ENCODE peak calls at places on chromosomes 3 and 15, in eight cellular contexts. Y is mesendoderm, M is GM23338, K is K562, N is fibroblast of lung, B is hepatocyte, Q is HCT116, F is neural progenitor cell. T is an unnamed sample.

GRCh38 chr3:187012609-187013051 is 82.3 kb downstream of the ST6GAL1 start:
- DNase-seq in F (no peak), N (peak; percentile 9), Y (no peak), K (no peak), B (no peak), M (no peak), Q (no peak), T (no peak)

GRCh38 chr3:135929670-135930069 is 35.9 kb upstream of the PPP2R3A start:
- DNase-seq in M (no peak), N (peak; percentile 47), K (no peak), F (no peak), Q (no peak), B (peak; percentile 38), Y (no peak), T (peak; percentile 18)

GRCh38 chr3:31114929-31115283 is 220.4 kb upstream of the GADL1 start:
- DNase-seq in Y (no peak), F (no peak), Q (no peak), M (no peak), N (peak; percentile 24), B (no peak), K (no peak), T (no peak)

GRCh38 chr3:191775451-191776233 is 314.7 kb downstream of the PYDC2 start:
- DNase-seq in M (no peak), K (no peak), N (peak; percentile 82), B (no peak), Y (peak; percentile 62), Q (peak; percentile 21), F (no peak), T (no peak)

GRCh38 chr3:53941945-53942344 is 50.3 kb upstream of the SELENOK start:
- DNase-seq in Y (peak; percentile 19), B (no peak), M (peak; percentile 40), Q (no peak), F (peak; percentile 9), N (peak; percentile 8), K (no peak), T (no peak)

GRCh38 chr3:119796785-119797184 is 14.9 kb downstream of the NR1I2 start:
- DNase-seq in M (no peak), Y (no peak), B (no peak), F (no peak), K (no peak), Q (no peak), N (no peak), T (no peak)

GRCh38 chr15:45314960-45315359 is 62.9 kb downstream of the SLC28A2 start:
- DNase-seq in B (peak; percentile 55), M (peak; percentile 78), Y (peak; percentile 80), K (no peak), Q (no peak), F (peak; percentile 58), N (peak; percentile 5), T (no peak)

GRCh38 chr3:149589332-149589731 is 68.5 kb downstream of the WWTR1 start:
- DNase-seq in B (no peak), M (no peak), N (peak; percentile 84), F (no peak), Y (no peak), Q (no peak), K (no peak), T (no peak)

GRCh38 chr3:170815340-170815739 is 54.7 kb downstream of the RPL22L1 start:
- DNase-seq in B (peak; percentile 59), M (peak; percentile 86), F (peak; percentile 55), Q (peak; percentile 29), K (peak; percentile 21), Y (peak; percentile 89), N (no peak), T (no peak)

GRCh38 chr15:89112341-89112971 is 24.2 kb downstream of the ABHD2 start:
- DNase-seq in M (no peak), F (no peak), Q (peak; percentile 72), B (peak; percentile 71), Y (no peak), K (no peak), N (peak; percentile 83), T (no peak)

GRCh38 chr15:40680151-40680550 is 14.8 kb upstream of the RAD51 start:
- DNase-seq in B (no peak), K (no peak), N (no peak), F (no peak), Y (no peak), M (no peak), Q (no peak), T (peak; percentile 17)

GRCh38 chr3:161851941-161852566 is 355.4 kb downstream of the OTOL1 start:
- DNase-seq in M (peak; percentile 72), N (peak; percentile 30), Y (peak; percentile 65), F (peak; percentile 33), K (peak; percentile 25), Q (peak; percentile 46), B (peak; percentile 49), T (no peak)

DNA sequence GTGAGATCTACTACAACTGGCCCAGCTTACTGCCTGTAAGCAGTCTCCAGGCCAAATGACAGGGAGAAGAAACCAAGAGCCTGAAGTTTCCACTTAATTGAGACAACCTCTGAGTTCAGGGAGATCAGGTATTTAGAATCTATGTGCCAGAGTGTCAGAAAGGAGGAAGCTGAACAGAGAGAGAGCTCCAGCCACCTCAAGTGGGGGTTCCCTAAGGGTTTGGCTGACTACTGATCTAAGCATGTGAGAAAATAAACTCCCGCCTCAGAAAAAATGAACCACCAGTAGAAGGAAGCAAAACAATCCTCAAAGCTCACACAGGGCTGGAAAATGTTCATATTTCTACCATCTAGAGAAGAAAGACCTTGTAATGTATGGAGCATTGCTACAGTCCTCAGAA is 25.0 kb downstream of the ADAM10 start:
- DNase-seq in B (peak; percentile 18), F (no peak), Y (no peak), K (no peak), M (no peak), N (peak; percentile 68), Q (no peak), T (no peak)
- H3K4me2 ChIP-seq in B (no peak overlapping the region), F (no peak overlapping the region), Y (no peak overlapping the region), K (no peak overlapping the region), M (no peak overlapping the region), N (no peak overlapping the region), Q (no peak overlapping the region), T (peak overlapping the region; percentile 33)

GRCh38 chr3:127794972-127795371 is 27.3 kb downstream of the MGLL start:
- DNase-seq in M (no peak), F (no peak), B (no peak), N (no peak), Q (no peak), K (no peak), Y (no peak), T (no peak)

GRCh38 chr3:127794402-127794801 is 27.9 kb downstream of the MGLL start:
- DNase-seq in F (no peak), K (no peak), Y (no peak), B (no peak), N (no peak), Q (no peak), M (no peak), T (no peak)

GRCh38 chr3:127798716-127799115 is 23.6 kb downstream of the MGLL start:
- DNase-seq in M (no peak), F (no peak), K (no peak), Y (no peak), N (no peak), Q (no peak), B (no peak), T (no peak)

GRCh38 chr3:127796751-127797150 is 25.6 kb downstream of the MGLL start:
- DNase-seq in K (no peak), M (no peak), Q (no peak), F (no peak), N (no peak), B (no peak), Y (no peak), T (no peak)

GRCh38 chr3:127796045-127796720 is 26.1 kb downstream of the MGLL start:
- DNase-seq in M (no peak), Y (no peak), Q (no peak), K (no peak), B (no peak), N (no peak), F (no peak), T (no peak)
- H3K27ac ChIP-seq in M (no peak overlapping the region), Y (no peak overlapping the region), Q (no peak overlapping the region), K (no peak overlapping the region), B (no peak overlapping the region), N (no peak overlapping the region), F (no peak overlapping the region), T (no peak overlapping the region)

GRCh38 chr3:190101320-190102117 is 19.2 kb downstream of the P3H2 start:
- DNase-seq in Y (no peak), N (peak; percentile 89), M (peak; percentile 45), F (peak; percentile 27), Q (no peak), K (no peak), B (no peak), T (peak; percentile 79)
- H3K4me2 ChIP-seq in Y (no peak overlapping the region), N (peak overlapping the region; percentile 89), M (peak overlapping the region; percentile 20), F (peak overlapping the region; percentile 70), Q (no peak overlapping the region), K (no peak overlapping the region), B (peak overlapping the region; percentile 37), T (peak overlapping the region; percentile 83)

DNA sequence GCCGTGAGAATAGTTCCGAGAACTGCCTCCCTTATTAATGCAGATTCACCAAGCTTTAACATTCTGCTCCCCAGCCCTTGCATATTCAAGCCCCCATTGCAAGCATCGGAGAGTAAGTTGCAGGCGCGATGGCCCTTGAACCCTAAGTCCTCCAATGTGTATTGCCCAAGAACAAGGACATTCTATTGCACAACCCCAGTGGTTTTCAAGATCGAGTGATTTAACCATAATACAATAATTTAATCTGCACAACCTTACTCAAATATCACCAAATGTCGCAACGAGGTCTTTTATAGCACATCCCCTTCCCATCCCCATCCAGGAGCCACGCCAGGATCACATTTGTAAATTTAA is 21.7 kb upstream of the PLXND1 start:
- DNase-seq in Y (no peak), K (no peak), M (no peak), B (no peak), N (no peak), Q (no peak), F (no peak), T (no peak)
- H3K27ac ChIP-seq in Y (no peak overlapping the region), K (no peak overlapping the region), M (no peak overlapping the region), B (peak overlapping the region; percentile 97), N (peak overlapping the region; percentile 97), Q (peak overlapping the region; percentile 97), F (no peak overlapping the region), T (peak overlapping the region; percentile 93)

DNA sequence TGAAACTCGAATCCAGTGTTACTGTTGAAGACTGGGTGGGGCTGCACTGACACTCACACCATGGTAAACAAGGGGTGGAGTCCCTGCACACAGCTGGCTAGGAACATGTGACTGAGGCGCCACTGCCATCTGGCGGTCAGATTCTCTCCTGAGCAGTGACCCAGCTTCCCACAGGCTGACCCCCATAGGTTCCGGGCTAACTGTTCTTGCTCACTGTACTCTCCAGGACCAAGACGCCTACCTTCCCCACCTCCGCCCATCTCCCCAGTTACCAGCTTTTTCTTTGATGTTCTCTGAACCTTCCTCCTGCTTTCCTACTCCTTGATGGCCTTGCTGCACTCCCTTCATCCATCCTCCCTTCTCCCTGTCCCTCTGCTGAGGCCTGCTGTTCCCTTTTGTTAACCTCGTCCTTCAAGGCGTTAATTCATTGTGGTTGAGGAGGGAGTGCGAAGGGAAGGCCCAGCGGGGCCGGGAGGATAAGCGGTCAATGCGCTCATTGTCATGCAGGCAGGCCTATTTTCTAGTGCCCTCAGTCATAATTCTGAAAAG is 115.2 kb downstream of the ATP8B4 start:
- DNase-seq in Y (peak; percentile 95), M (peak; percentile 95), N (peak; percentile 74), Q (peak; percentile 80), F (peak; percentile 94), B (peak; percentile 93), K (peak; percentile 78), T (peak; percentile 52)
- H3K4me2 ChIP-seq in Y (peak overlapping the region; percentile 1), M (peak overlapping the region; percentile 59), N (peak overlapping the region; percentile 15), Q (peak overlapping the region; percentile 34), F (peak overlapping the region; percentile 70), B (peak overlapping the region; percentile 49), K (peak overlapping the region; percentile 39), T (peak overlapping the region; percentile 8)

T was measured in osteoblast.